ENCODE peak calls at places on chromosomes 1 and 21, in nine cellular contexts. Y is A549; F is cardiac muscle cell; C is transverse colon; N is CD8-positive, alpha-beta memory T cell; Q is heart left ventricle; K is IMR-90; S is aorta; G is neuronal stem cell. L is an unnamed sample.

GRCh38 chr21:41943468-41944250 is 10.2 kb downstream of the C2CD2 start:
- DNase-seq in Y (no peak), S (peak; percentile 49), F (no peak), G (no peak), K (no peak), N (no peak), C (no peak), Q (no peak), L (no peak)

GRCh38 chr1:71193153-71193552 is 112.3 kb upstream of the ZRANB2 start:
- DNase-seq in F (peak; percentile 29), C (no peak), Q (no peak), G (no peak), S (no peak), Y (no peak), K (peak; percentile 14), N (no peak), L (no peak)

GRCh38 chr1:226882187-226882586 is 11.8 kb downstream of the PSEN2 start:
- DNase-seq in G (no peak), K (no peak), N (no peak), Q (no peak), C (no peak), F (peak; percentile 8), S (no peak), Y (no peak), L (no peak)

GRCh38 chr1:200665851-200666250 is 3.9 kb downstream of the DDX59 start:
- DNase-seq in N (no peak), G (no peak), Q (no peak), C (no peak), S (no peak), Y (no peak), K (no peak), F (peak; percentile 45), L (no peak)

GRCh38 chr1:14761754-14762153 is 163.3 kb downstream of the KAZN start:
- DNase-seq in S (no peak), K (no peak), Y (no peak), Q (no peak), F (no peak), N (no peak), G (no peak), C (no peak), L (no peak)

GRCh38 chr1:153612111-153612754 is 704 bp downstream of the S100A16 start:
- DNase-seq in G (no peak), F (no peak), N (no peak), C (no peak), Q (no peak), Y (no peak), K (no peak), S (peak; percentile 75), L (no peak)

GRCh38 chr1:218498061-218498938 is 153.2 kb downstream of the TGFB2 start:
- DNase-seq in N (no peak), G (no peak), C (no peak), K (peak; percentile 75), F (no peak), S (no peak), Q (no peak), Y (peak; percentile 92), L (no peak)

GRCh38 chr1:32786856-32787255 is 30.3 kb downstream of the YARS1 start:
- DNase-seq in G (no peak), S (no peak), F (peak; percentile 39), K (no peak), N (no peak), C (no peak), Q (no peak), Y (peak; percentile 30), L (no peak)

GRCh38 chr1:99737016-99737415 is 29.4 kb downstream of the FRRS1 start:
- DNase-seq in Y (peak; percentile 74), G (peak; percentile 21), Q (peak; percentile 24), N (no peak), F (peak; percentile 79), C (peak; percentile 26), S (no peak), K (peak; percentile 77), L (no peak)

GRCh38 chr21:45562965-45563364 is 20.7 kb upstream of the SLC19A1 start:
- DNase-seq in G (no peak), F (no peak), Y (no peak), K (peak; percentile 25), Q (no peak), C (no peak), S (no peak), N (no peak), L (peak; percentile 49)

GRCh38 chr1:206000641-206001339 is 2.4 kb downstream of the RAB7B start:
- DNase-seq in K (peak; percentile 43), N (no peak), S (no peak), Q (no peak), F (peak; percentile 36), Y (no peak), C (no peak), G (no peak), L (no peak)

GRCh38 chr21:45404726-45405270 is at the start of gene COL18A1:
- DNase-seq in K (peak; percentile 42), Q (peak; percentile 87), G (peak; percentile 57), F (peak; percentile 57), N (peak; percentile 38), Y (peak; percentile 22), C (peak; percentile 29), S (peak; percentile 89), L (peak; percentile 64)

GRCh38 chr1:15260418-15261154 is 13.6 kb downstream of the FHAD1 start:
- DNase-seq in K (peak; percentile 61), C (no peak), S (peak; percentile 42), N (no peak), F (peak; percentile 78), G (no peak), Y (no peak), Q (no peak), L (no peak)

GRCh38 chr1:198185101-198185500 is 28.3 kb downstream of the NEK7 start:
- DNase-seq in S (no peak), Q (no peak), G (no peak), N (no peak), F (peak; percentile 46), C (no peak), K (no peak), Y (no peak), L (no peak)

GRCh38 chr1:28926629-28927441 is 12.5 kb downstream of the EPB41 start:
- DNase-seq in K (peak; percentile 4), Q (no peak), F (peak; percentile 27), Y (no peak), N (peak; percentile 59), C (no peak), G (no peak), S (no peak), L (no peak)

GRCh38 chr1:152111515-152111968 is 3.7 kb downstream of the TCHH start:
- DNase-seq in G (peak; percentile 23), S (no peak), F (peak; percentile 53), K (peak; percentile 34), C (no peak), N (no peak), Q (no peak), Y (peak; percentile 66), L (no peak)

GRCh38 chr1:220528679-220529529 is 968 bp downstream of the MARK1 start:
- DNase-seq in N (no peak), C (peak; percentile 9), F (peak; percentile 3), Q (peak; percentile 35), Y (no peak), K (no peak), G (peak; percentile 50), S (peak; percentile 77), L (no peak)
- H3K4me3 ChIP-seq in N (no peak overlapping the region), C (peak overlapping the region; percentile 69), F (peak overlapping the region; percentile 100), Q (peak overlapping the region; percentile 73), Y (peak overlapping the region; percentile 67), K (peak overlapping the region; percentile 44), G (peak overlapping the region; percentile 92), S (peak overlapping the region; percentile 84), L (peak overlapping the region; percentile 67)

DNA sequence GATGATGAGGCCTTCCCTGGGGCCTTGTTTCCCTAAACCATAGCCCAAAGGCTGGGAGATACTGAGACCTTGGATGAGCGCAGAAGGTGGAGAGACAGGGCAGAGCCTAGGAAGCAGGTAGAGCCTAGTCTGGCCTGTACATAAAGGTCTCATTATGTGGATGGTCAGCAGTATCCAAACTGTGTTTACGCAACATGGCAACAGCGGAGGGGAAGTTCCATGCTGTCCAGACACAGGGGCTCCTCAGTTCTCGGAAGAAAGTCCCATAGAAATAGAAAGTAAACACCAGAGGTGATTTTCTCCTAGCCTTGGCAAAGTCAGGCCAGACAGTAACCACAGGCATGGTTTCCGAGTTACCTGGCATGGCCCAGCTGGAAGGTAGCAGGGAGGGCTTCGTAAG is 42.1 kb upstream of the MPZL1 start:
- DNase-seq in Q (no peak), N (no peak), F (no peak), G (no peak), K (no peak), Y (no peak), S (no peak), C (no peak), L (no peak)
- H3K4me1 ChIP-seq in Q (peaks cover 78% of the 10 kb centered on the region), N (peaks cover 41% of the 10 kb centered on the region), F (peaks cover 77% of the 10 kb centered on the region), G (peaks cover 3% of the 10 kb centered on the region), K (no peaks in the 10 kb centered on the region), Y (no peaks in the 10 kb centered on the region), S (no peaks in the 10 kb centered on the region), C (peaks cover 40% of the 10 kb centered on the region), L (peaks cover 15% of the 10 kb centered on the region)

DNA sequence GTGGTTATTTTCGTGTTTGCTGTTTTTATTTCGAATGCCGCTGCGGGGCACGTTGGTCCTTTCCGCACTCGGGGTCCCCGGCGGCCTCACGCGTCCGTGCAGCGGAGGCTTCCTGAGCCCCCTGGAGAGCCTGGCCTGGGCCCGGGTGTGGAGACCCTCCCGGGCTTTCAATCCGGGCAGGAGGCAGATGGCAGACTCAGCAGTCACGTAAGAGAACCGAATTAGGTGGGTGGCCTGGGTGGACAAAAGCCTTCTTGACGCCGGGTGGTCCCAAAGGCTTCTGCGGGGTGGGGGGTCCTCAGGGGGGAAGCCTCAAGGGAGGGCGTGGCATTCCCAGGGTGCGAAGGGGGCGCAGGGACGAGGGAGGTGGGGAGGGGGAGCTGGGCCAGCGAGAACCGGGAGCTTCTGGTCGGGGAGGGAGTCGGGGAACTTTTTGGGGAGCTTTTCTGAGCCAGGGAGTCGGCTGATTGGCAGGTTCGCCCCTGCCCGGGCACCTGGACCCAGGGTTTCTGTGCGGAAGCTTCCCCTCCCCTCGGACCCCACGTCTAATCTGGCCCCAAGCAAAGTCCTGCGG is 1.2 kb upstream of the HES4 start:
- DNase-seq in F (no peak), Q (peak; percentile 40), N (peak; percentile 46), G (no peak), S (no peak), K (no peak), Y (no peak), C (no peak), L (no peak)
- H3K4me3 ChIP-seq in F (peak overlapping the region; percentile 39), Q (peak overlapping the region; percentile 51), N (peak overlapping the region; percentile 20), G (peak overlapping the region; percentile 88), S (peak overlapping the region; percentile 19), K (peak overlapping the region; percentile 59), Y (peak overlapping the region; percentile 77), C (peak overlapping the region; percentile 68), L (peak overlapping the region; percentile 68)

GRCh38 chr1:2313651-2314296 is 77.6 kb downstream of the MORN1 start:
- DNase-seq in S (no peak), K (no peak), N (no peak), Y (no peak), G (no peak), Q (no peak), C (no peak), F (no peak), L (no peak)
- H3K4me1 ChIP-seq in S (no peaks in the 10 kb centered on the region), K (peaks cover 32% of the 10 kb centered on the region), N (peaks cover 44% of the 10 kb centered on the region), Y (peaks cover 34% of the 10 kb centered on the region), G (peaks cover 66% of the 10 kb centered on the region), Q (peaks cover 65% of the 10 kb centered on the region), C (peaks cover 51% of the 10 kb centered on the region), F (peaks cover 27% of the 10 kb centered on the region), L (peaks cover 61% of the 10 kb centered on the region)

L was measured in lower lobe of right lung.